ENCODE peak calls at places on chromosomes 2 and 18, in seven cellular contexts. T is naive thymus-derived CD4-positive, alpha-beta T cell; G is neuronal stem cell; X is NCI-H510A treated with DMSO at 0.1 percent for 48 hours; E is astrocyte of the spinal cord; H is epithelial cell of proximal tubule; B is NCI-H446 treated with DMSO at 0.1 percent for 48 hours. L is an unnamed sample.

GRCh38 chr2:30709516-30709915 is 97.7 kb downstream of the CAPN13 start:
- DNase-seq in T (no peak), G (no peak), X (no peak), E (no peak), H (no peak), B (no peak), L (no peak)

GRCh38 chr2:109482371-109482841 is 131.4 kb downstream of the SEPTIN10 start:
- DNase-seq in T (no peak), G (no peak), X (no peak), E (no peak), H (no peak), B (no peak), L (no peak)

GRCh38 chr18:46313521-46313920 is 209.3 kb downstream of the HAUS1 start:
- DNase-seq in T (no peak), G (no peak), X (no peak), E (no peak), H (no peak), B (no peak), L (no peak)

GRCh38 chr2:237253046-237253723 is 160.8 kb downstream of the COL6A3 start:
- DNase-seq in T (no peak), G (no peak), X (no peak), E (peak), H (no peak), B (peak), L (no peak)

GRCh38 chr2:109513749-109514588 is 99.8 kb downstream of the SEPTIN10 start:
- DNase-seq in T (no peak), G (no peak), X (no peak), E (peak), H (no peak), B (no peak), L (peak)

GRCh38 chr2:112272669-112273068 is 2.7 kb upstream of the ZC3H6 start:
- DNase-seq in T (no peak), G (no peak), X (no peak), E (no peak), H (no peak), B (no peak), L (no peak)

GRCh38 chr2:200356794-200357472 is 50.4 kb downstream of the SPATS2L start:
- DNase-seq in T (no peak), G (no peak), X (no peak), E (peak), H (no peak), B (no peak), L (no peak)

GRCh38 chr2:121974919-121975654 is 219.6 kb downstream of the TSN start:
- DNase-seq in T (peak), G (peak), X (peak), E (peak), H (peak), B (peak), L (peak)

GRCh38 chr2:176652300-176653182 is 383.3 kb downstream of the MTX2 start:
- DNase-seq in T (no peak), G (peak), X (peak), E (peak), H (no peak), B (peak), L (peak)

GRCh38 chr2:237673130-237673921 is 45.9 kb downstream of the LRRFIP1 start:
- DNase-seq in T (peak), G (no peak), X (peak), E (peak), H (no peak), B (no peak), L (peak)

GRCh38 chr2:124320072-124320471 is 295.0 kb downstream of the CNTNAP5 start:
- DNase-seq in T (no peak), G (no peak), X (no peak), E (no peak), H (no peak), B (no peak), L (no peak)

GRCh38 chr2:109419960-109420370 is 193.8 kb downstream of the SEPTIN10 start:
- DNase-seq in T (no peak), G (no peak), X (no peak), E (no peak), H (no peak), B (no peak), L (no peak)

GRCh38 chr2:135701442-135701841 is 40.2 kb upstream of the UBXN4 start:
- DNase-seq in T (no peak), G (no peak), X (no peak), E (peak), H (peak), B (no peak), L (no peak)

GRCh38 chr2:161165266-161165665 is 5.0 kb downstream of the TANK start:
- DNase-seq in T (no peak), G (no peak), X (no peak), E (peak), H (no peak), B (no peak), L (no peak)

GRCh38 chr2:229129738-229130371 is 141.2 kb downstream of the PID1 start:
- DNase-seq in T (no peak), G (no peak), X (no peak), E (peak), H (no peak), B (no peak), L (no peak)

GRCh38 chr2:180722551-180723239 is 257.7 kb upstream of the UBE2E3 start:
- DNase-seq in T (no peak), G (no peak), X (no peak), E (peak), H (no peak), B (peak), L (no peak)

GRCh38 chr2:241286348-241287090 is 29.0 kb downstream of the HDLBP start:
- DNase-seq in T (no peak), G (no peak), X (no peak), E (no peak), H (no peak), B (no peak), L (no peak)

GRCh38 chr2:237581751-237582746 is 8.5 kb downstream of the RAB17 start:
- DNase-seq in T (no peak), G (peak), X (peak), E (peak), H (no peak), B (no peak), L (peak)

L was measured in GM10248.